ENCODE peak calls at places on chromosomes 4 and X, in eight cellular contexts. R, X, W, H, D, C, Q and V are unnamed samples. For H3K27me3, the result is how much of the 10 kb centered on the place peaks cover.

GRCh38 chr4:40228497-40229365 is 31.9 kb downstream of the RHOH start:
- DNase-seq in H (no peak), R (no peak), Q (no peak), C (no peak), D (no peak), X (no peak), W (no peak), V (no peak)

GRCh38 chr4:93184093-93184492 is 644.5 kb upstream of the ATOH1 start:
- DNase-seq in C (no peak), X (no peak), D (no peak), H (no peak), R (no peak), Q (no peak), W (no peak), V (no peak)

GRCh38 chr4:146458594-146458993 is 63.1 kb downstream of the SLC10A7 start:
- DNase-seq in D (no peak), H (no peak), W (no peak), Q (no peak), X (no peak), R (no peak), C (no peak), V (no peak)

GRCh38 chrX:108735680-108736508 is 469 bp downstream of the IRS4 start:
- DNase-seq in C (no peak), D (no peak), R (no peak), H (peak), X (peak), W (no peak), Q (peak), V (no peak)

GRCh38 chr4:182533948-182534347 is 290.7 kb downstream of the TENM3 start:
- DNase-seq in X (no peak), H (peak), Q (peak), C (no peak), W (no peak), D (no peak), R (no peak), V (no peak)

GRCh38 chr4:34720563-34720962 is 1523.8 kb downstream of the ARAP2 start:
- DNase-seq in C (no peak), R (no peak), H (peak), X (no peak), D (no peak), W (no peak), Q (peak), V (no peak)

GRCh38 chr4:100348472-100348871 is 158.2 kb upstream of the DDIT4L start:
- DNase-seq in D (no peak), H (peak), C (no peak), R (no peak), X (no peak), W (no peak), Q (peak), V (no peak)

GRCh38 chr4:69823481-69824186 is 36.3 kb downstream of the SULT1E1 start:
- DNase-seq in C (no peak), H (peak), X (no peak), D (no peak), Q (peak), W (no peak), R (peak), V (no peak)

GRCh38 chr4:15778742-15779231 is 659 bp downstream of the CD38 start:
- DNase-seq in C (peak), D (peak), R (peak), X (peak), W (no peak), Q (no peak), H (peak), V (no peak)

GRCh38 chr4:6696611-6697010 is 2.9 kb downstream of the S100P start:
- DNase-seq in W (no peak), C (no peak), R (no peak), H (no peak), Q (peak), X (no peak), D (no peak), V (no peak)

GRCh38 chrX:144849141-144849540 is 398.2 kb upstream of the SPANXN1 start:
- DNase-seq in D (no peak), X (no peak), H (no peak), C (no peak), W (no peak), R (no peak), Q (peak), V (no peak)

GRCh38 chr4:187732524-187732923 is 263.0 kb upstream of the ZFP42 start:
- DNase-seq in R (no peak), Q (peak), C (no peak), H (no peak), W (no peak), X (no peak), D (no peak), V (no peak)

GRCh38 chr4:41213563-41214157 is 682 bp downstream of the APBB2 start:
- DNase-seq in D (peak), W (no peak), R (no peak), C (no peak), X (peak), Q (peak), H (peak), V (no peak)

GRCh38 chr4:8911311-8912088 is 39.9 kb upstream of the HMX1 start:
- DNase-seq in Q (no peak), R (no peak), D (no peak), W (peak), X (peak), C (no peak), H (no peak), V (no peak)

GRCh38 chr4:29311231-29311630 is 1408.9 kb upstream of the PCDH7 start:
- DNase-seq in C (no peak), R (no peak), H (peak), W (no peak), X (no peak), Q (no peak), D (no peak), V (no peak)

GRCh38 chrX:19862634-19863236 is 24.7 kb downstream of the SH3KBP1 start:
- DNase-seq in Q (no peak), H (no peak), R (no peak), W (no peak), X (no peak), C (no peak), D (no peak), V (no peak)

GRCh38 chrX:125651426-125651825 is 331.8 kb downstream of the TEX13C start:
- DNase-seq in X (no peak), Q (peak), D (no peak), W (no peak), H (no peak), C (no peak), R (no peak), V (no peak)

GRCh38 chrX:97238632-97239031 is 354.9 kb downstream of the RPA4 start:
- DNase-seq in R (no peak), C (no peak), X (no peak), D (no peak), W (no peak), Q (no peak), H (peak), V (no peak)

GRCh38 chr4:104591505-104591904 is 96.8 kb upstream of the CXXC4 start:
- DNase-seq in W (no peak), C (no peak), D (peak), Q (no peak), H (peak), R (no peak), X (no peak), V (no peak)

GRCh38 chr4:20248155-20248558 is 3.5 kb upstream of the SLIT2 start:
- DNase-seq in W (no peak), D (no peak), C (no peak), H (peak), Q (no peak), R (no peak), X (no peak), V (no peak)

GRCh38 chr4:182856862-182857261 is 60.3 kb downstream of the DCTD start:
- DNase-seq in C (no peak), Q (no peak), D (no peak), W (no peak), R (no peak), H (no peak), X (no peak), V (no peak)

GRCh38 chr4:98929341-98930267 is 671 bp upstream of the EIF4E start:
- DNase-seq in R (peak), W (no peak), H (peak), D (peak), C (no peak), Q (peak), X (peak), V (peak)

GRCh38 chr4:3193531-3194203 is 55.3 kb upstream of the MSANTD1 start:
- DNase-seq in H (peak), R (no peak), X (no peak), W (no peak), Q (no peak), D (no peak), C (no peak), V (no peak)

GRCh38 chrX:20061869-20062254 is 54.8 kb downstream of the MAP7D2 start:
- DNase-seq in H (peak), R (no peak), Q (peak), D (no peak), W (no peak), C (no peak), X (no peak), V (no peak)

GRCh38 chr4:109947457-109947856 is 34.8 kb downstream of the EGF start:
- DNase-seq in X (no peak), H (no peak), W (no peak), R (no peak), C (no peak), Q (peak), D (no peak), V (no peak)

GRCh38 chr4:108637856-108638255 is 12.5 kb upstream of the OSTC start:
- DNase-seq in R (no peak), H (peak), Q (no peak), X (no peak), C (no peak), W (no peak), D (no peak), V (no peak)
- TF ChIP-seq CTCF in R (no peak), H (peak), Q (no peak), X (no peak), C (no peak), W (no peak), D (no peak), V (no peak)

DNA sequence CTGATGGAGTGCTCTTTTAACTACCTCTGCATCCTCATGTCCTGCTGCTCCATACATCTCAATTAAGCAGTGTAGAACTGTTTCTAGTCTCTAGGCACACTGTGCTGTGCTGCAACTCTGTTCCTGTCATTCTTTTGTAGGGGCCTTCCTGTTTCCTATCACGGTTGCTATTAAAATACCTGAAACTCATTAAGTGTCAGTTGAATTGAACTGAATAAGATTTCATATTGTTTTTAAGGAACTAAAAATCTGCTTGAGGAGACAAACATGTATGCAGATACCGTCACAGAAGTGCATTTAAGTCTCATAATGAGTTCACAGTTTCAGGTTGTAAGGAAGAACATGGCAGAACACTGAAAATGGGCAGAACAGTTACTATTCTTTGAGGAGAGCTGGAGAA is 170.1 kb downstream of the LARP7 start:
- DNase-seq in W (no peak), H (no peak), D (no peak), R (no peak), C (no peak), X (no peak), Q (no peak), V (no peak)
- H3K27me3 ChIP-seq in W (under half), H (under half), D (under half), R (under half), C (under half), X (under half), Q (under half), V (under half)

GRCh38 chr4:10458190-10458589 is 964 bp upstream of the ZNF518B start:
- DNase-seq in D (no peak), R (no peak), Q (no peak), W (no peak), H (no peak), X (no peak), C (no peak), V (no peak)
- TF ChIP-seq CTCF in D (no peak), R (no peak), Q (no peak), W (no peak), H (no peak), X (no peak), C (no peak), V (no peak)

GRCh38 chrX:153909980-153910360 is 5.5 kb downstream of the AVPR2 start:
- DNase-seq in H (no peak), W (no peak), C (no peak), X (peak), D (no peak), Q (no peak), R (no peak), V (no peak)
- H3K27me3 ChIP-seq in H (under half), W (under half), C (under half), X (under half), D (under half), Q (under half), R (under half), V (under half)

GRCh38 chr4:24470681-24471622 is 113.4 kb downstream of the DHX15 start:
- DNase-seq in W (no peak), H (peak), X (peak), C (no peak), R (no peak), D (peak), Q (peak), V (no peak)

GRCh38 chr4:24471623-24472510 is 112.5 kb downstream of the DHX15 start:
- DNase-seq in D (peak), C (no peak), W (no peak), X (peak), H (peak), R (no peak), Q (no peak), V (no peak)

GRCh38 chr4:24475756-24476155 is 108.6 kb downstream of the DHX15 start:
- DNase-seq in H (no peak), X (no peak), C (no peak), R (no peak), Q (no peak), D (no peak), W (no peak), V (no peak)

GRCh38 chr4:24472514-24473308 is 111.6 kb downstream of the DHX15 start:
- DNase-seq in X (peak), H (peak), Q (peak), W (peak), D (peak), C (peak), R (peak), V (peak)

DNA sequence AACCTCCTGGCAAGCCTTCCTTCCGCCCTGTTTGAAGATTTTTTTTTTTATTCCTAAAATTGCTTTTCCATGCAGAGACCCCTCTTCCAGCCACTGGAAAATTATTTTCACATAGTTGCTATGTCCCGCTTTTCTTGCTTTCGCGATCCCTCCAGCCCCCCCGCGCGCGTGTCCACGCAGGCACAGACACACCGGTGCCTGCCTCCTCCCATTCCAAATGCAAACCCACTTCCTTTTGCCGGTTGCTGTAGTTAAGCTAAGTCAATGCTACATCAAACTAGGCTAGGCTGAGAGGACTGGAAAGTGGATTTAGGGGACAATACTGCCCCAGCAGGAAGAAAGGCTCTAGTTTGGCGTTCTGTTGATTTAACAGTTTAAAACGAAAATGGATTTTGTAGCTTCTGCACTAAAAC is 111.0 kb downstream of the DHX15 start:
- DNase-seq in C (no peak), D (peak), Q (peak), X (no peak), R (no peak), W (no peak), H (peak), V (no peak)
- TF ChIP-seq CTCF in C (no peak), D (no peak), Q (no peak), X (no peak), R (no peak), W (no peak), H (no peak), V (no peak)

GRCh38 chrX:151904989-151905388 is 7.7 kb upstream of the MAGEA4 start:
- DNase-seq in D (no peak), X (no peak), C (no peak), W (no peak), Q (no peak), H (no peak), R (no peak), V (no peak)
- H3K27me3 ChIP-seq in D (under half), X (under half), C (under half), W (under half), Q (under half), H (under half), R (under half), V (under half)

GRCh38 chr4:139556735-139557505 is 901 bp upstream of the SETD7 start:
- DNase-seq in H (no peak), X (peak), D (peak), Q (peak), R (peak), W (peak), C (peak), V (peak)
- TF ChIP-seq CTCF in H (no peak), X (no peak), D (peak), Q (peak), R (no peak), W (peak), C (no peak), V (no peak)

GRCh38 chr4:821631-822030 is 4.3 kb downstream of the CPLX1 start:
- DNase-seq in Q (no peak), R (no peak), D (no peak), H (no peak), W (no peak), X (no peak), C (no peak), V (no peak)
- H3K27me3 ChIP-seq in Q (under half), R (under half), D (half or more), H (half or more), W (half or more), X (half or more), C (under half), V (under half)

GRCh38 chrX:68808686-68809357 is 20.0 kb upstream of the EFNB1 start:
- DNase-seq in X (no peak), Q (no peak), C (no peak), D (peak), H (peak), R (no peak), W (no peak), V (no peak)
- TF ChIP-seq CTCF in X (no peak), Q (peak), C (no peak), D (peak), H (peak), R (no peak), W (peak), V (no peak)

DNA sequence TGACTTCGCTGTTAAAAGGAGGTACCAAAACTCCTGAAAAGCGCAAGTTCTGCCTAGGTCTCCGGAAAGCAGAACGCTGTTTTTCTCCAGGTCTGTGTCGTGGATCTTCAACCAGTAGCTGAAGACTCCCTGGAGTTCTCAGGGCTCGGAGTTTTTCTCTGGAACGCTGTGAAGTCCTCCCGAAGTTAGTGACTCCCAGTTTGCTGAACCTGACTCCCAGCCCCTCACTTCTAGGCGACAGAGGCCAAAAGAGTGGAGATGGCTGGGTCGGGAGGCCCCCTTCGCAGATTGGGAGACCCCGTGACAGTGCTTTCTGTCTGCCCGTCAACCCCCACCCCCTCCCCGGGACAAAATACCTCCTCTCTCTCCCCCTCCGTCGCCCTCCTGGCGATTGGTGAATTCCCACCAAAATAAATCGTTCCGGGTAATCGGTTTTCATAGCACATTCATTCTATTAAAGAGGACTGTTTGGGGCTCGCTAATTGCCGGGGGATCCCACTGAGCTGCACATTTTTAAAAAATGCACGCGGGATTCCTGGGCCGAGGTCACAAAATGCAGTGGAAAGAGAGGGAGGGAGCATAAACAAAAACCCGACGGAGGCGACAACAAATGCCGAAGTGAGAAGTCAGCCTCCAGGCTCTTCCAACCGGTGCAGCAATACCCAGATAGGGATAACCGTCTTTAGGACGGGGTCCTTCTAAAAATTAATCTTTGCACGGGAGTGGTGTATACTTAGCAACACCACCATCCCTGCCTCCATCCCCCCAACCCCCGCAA is 4.0 kb upstream of the MSX1 start:
- DNase-seq in W (no peak), H (no peak), C (no peak), R (no peak), X (peak), Q (no peak), D (no peak), V (no peak)
- H3K27me3 ChIP-seq in W (half or more), H (half or more), C (under half), R (under half), X (half or more), Q (half or more), D (half or more), V (under half)